ENCODE peak calls at places on chromosomes 13 and 19, in seven cellular contexts. X, E, I, K, H, W and M are unnamed samples.

GRCh38 chr19:42290523-42291436 is 11.2 kb upstream of the PRR19 start:
- DNase-seq in X (no peak), K (peak), H (peak), W (peak), E (no peak), I (no peak), M (no peak)

GRCh38 chr13:72121466-72121865 is 254.5 kb upstream of the DACH1 start:
- DNase-seq in K (no peak), W (no peak), H (no peak), E (no peak), I (no peak), X (peak), M (no peak)

GRCh38 chr13:44050450-44051063 is 170.9 kb downstream of the LACC1 start:
- DNase-seq in K (no peak), E (peak), X (no peak), I (no peak), H (peak), W (peak), M (no peak)

GRCh38 chr13:24178847-24179845 is 18.6 kb downstream of the SPATA13 start:
- DNase-seq in I (no peak), X (no peak), K (no peak), H (no peak), E (no peak), W (no peak), M (no peak)

GRCh38 chr19:38583219-38583984 is 34.4 kb downstream of the MAP4K1 start:
- DNase-seq in K (no peak), I (no peak), E (no peak), W (no peak), H (peak), X (no peak), M (peak)

GRCh38 chr13:113978741-113979481 is 5.0 kb upstream of the C13orf46 start:
- DNase-seq in W (no peak), H (no peak), K (no peak), X (no peak), I (no peak), E (no peak), M (no peak)

GRCh38 chr13:109785141-109785891 is 1.1 kb downstream of the IRS2 start:
- DNase-seq in X (peak), I (no peak), K (no peak), E (no peak), W (no peak), H (peak), M (no peak)

GRCh38 chr13:73056054-73056962 is 2.5 kb upstream of the KLF5 start:
- DNase-seq in E (peak), X (no peak), H (no peak), W (peak), K (no peak), I (no peak), M (no peak)

GRCh38 chr19:18633321-18633720 is 3.5 kb upstream of the KLHL26 start:
- DNase-seq in H (peak), E (no peak), X (no peak), K (no peak), I (no peak), W (no peak), M (no peak)

GRCh38 chr19:18131841-18132596 is 20.9 kb upstream of the PIK3R2 start:
- DNase-seq in E (no peak), I (no peak), W (no peak), H (no peak), X (no peak), K (peak), M (no peak)

GRCh38 chr13:79448413-79448812 is 32.5 kb upstream of the NDFIP2 start:
- DNase-seq in W (no peak), H (no peak), X (no peak), I (no peak), E (no peak), K (no peak), M (no peak)

GRCh38 chr13:107649071-107649470 is 566.3 kb downstream of the LIG4 start:
- DNase-seq in K (no peak), E (no peak), H (no peak), X (no peak), W (no peak), I (no peak), M (no peak)

GRCh38 chr19:43780706-43781525 is at the start of gene KCNN4:
- DNase-seq in X (no peak), I (no peak), E (peak), W (no peak), H (no peak), K (peak), M (no peak)
- TF ChIP-seq YY1 in X (no peak), I (no peak), E (peak), W (no peak), H (no peak), K (no peak), M (no peak)

DNA sequence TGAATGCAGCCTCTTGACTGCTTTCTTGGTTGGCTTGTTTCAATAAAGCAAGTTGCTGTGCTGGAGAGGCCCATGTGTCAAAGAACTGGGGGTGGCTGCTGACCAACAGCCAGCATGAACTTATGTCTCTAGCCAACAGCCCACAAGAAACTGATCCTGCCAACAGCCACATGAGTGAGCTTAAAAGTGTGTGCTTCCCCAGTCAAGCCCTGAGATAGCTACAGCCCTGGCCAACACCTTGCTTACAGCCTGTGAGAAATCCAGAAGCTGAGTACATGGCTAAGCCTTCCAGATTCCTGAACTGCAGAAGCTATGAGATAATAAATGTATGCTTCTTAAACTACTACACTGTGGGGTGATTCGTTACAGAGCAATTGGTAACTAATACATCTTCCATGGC is 38.9 kb upstream of the IPO5 start:
- DNase-seq in X (no peak), W (no peak), I (no peak), H (no peak), E (no peak), K (no peak), M (no peak)
- TF ChIP-seq YY1 in X (no peak), W (no peak), I (no peak), H (no peak), E (no peak), K (no peak), M (no peak)

GRCh38 chr13:66704110-66704509 is 526.0 kb downstream of the PCDH9 start:
- DNase-seq in E (no peak), I (no peak), H (no peak), K (no peak), W (no peak), X (no peak), M (no peak)

GRCh38 chr13:66700336-66700735 is 529.8 kb downstream of the PCDH9 start:
- DNase-seq in X (no peak), E (no peak), I (no peak), K (no peak), H (no peak), W (no peak), M (no peak)

DNA sequence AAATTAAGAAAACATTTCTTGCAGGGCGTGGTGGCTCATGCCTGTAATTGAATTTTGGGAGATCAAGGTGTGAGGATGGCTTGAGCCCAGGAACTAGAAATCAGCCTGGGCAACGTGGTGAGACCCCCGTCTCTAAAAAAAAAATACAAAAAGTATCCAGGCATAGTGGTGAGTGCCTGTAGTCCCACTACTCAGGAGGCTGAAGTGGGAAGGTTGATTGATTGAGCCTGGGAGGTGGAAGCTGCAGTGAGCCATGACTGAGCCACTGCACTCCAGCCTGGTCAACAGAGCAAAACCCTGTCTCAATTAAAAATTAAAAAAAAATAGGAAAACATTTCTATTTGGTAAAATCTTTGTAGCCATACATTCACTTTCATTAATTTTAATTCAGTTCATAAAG is 526.5 kb downstream of the PCDH9 start:
- DNase-seq in W (no peak), X (no peak), H (no peak), I (no peak), K (no peak), E (no peak), M (no peak)
- TF ChIP-seq YY1 in W (no peak), X (no peak), H (no peak), I (no peak), K (no peak), E (no peak), M (no peak)

DNA sequence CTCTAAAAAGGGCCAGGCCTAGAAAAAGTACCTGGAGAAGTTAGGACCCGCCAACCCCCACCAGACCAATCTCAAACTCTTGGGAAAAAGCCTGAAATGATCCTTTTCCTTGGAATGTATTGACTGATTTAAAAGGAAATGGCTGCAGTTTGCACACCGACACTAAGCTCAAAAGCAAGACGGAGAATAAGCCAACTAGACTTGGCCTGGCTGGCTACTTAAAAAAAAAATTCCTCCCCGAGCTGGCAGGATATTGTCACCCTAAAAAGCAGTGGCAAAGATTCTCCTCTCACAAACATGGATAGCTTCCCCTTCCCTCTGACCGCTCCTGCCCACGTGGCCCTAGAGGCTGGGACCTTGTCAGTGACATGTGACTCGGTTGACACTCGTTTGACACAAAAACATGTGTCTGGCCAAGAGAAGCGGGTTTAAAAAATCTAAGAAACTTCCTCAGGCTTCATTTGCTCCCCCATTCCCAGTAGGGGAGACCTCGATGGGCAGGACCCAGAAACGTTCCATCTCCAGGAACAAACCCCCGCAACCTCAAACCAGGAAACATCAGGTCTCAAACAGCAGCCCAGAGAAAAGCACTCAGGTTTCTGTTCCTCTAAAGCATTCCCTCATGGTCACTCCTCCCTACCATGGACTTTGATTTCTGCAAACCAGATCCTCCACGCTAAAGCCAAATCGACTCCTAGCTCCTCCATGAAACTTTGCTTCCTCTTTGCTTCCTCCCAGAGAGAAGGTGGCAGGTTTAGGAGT is 1.3 kb downstream of the RFX1 start:
- DNase-seq in K (peak), H (no peak), E (no peak), X (no peak), W (peak), I (no peak), M (peak)
- TF ChIP-seq YY1 in K (no peak), H (no peak), E (no peak), X (no peak), W (no peak), I (no peak), M (no peak)

GRCh38 chr19:4138445-4138844 is 14.5 kb upstream of the MAP2K2 start:
- DNase-seq in K (no peak), X (no peak), E (no peak), H (no peak), I (no peak), W (no peak), M (no peak)

GRCh38 chr19:4136680-4137088 is 12.8 kb upstream of the MAP2K2 start:
- DNase-seq in W (peak), E (no peak), X (no peak), K (no peak), H (no peak), I (no peak), M (no peak)

GRCh38 chr19:4139614-4140236 is 13.7 kb upstream of the CREB3L3 start:
- DNase-seq in E (peak), H (peak), X (peak), W (peak), K (peak), I (peak), M (peak)

GRCh38 chr19:4144666-4145261 is 8.7 kb upstream of the CREB3L3 start:
- DNase-seq in I (no peak), K (peak), E (peak), W (no peak), H (peak), X (no peak), M (no peak)

GRCh38 chr19:4140237-4140711 is 13.2 kb upstream of the CREB3L3 start:
- DNase-seq in W (peak), I (peak), E (peak), K (peak), X (peak), H (peak), M (no peak)
- TF ChIP-seq YY1 in W (no peak), I (no peak), E (peak), K (no peak), X (no peak), H (no peak), M (no peak)